ENCODE peak calls at places on chromosomes 11 and 22, in four cellular contexts. P is left ventricle myocardium inferior, L is GM12878, N is SK-N-SH. E is an unnamed sample.

GRCh38 chr22:20648306-20648903 is 125.5 kb upstream of the SERPIND1 start:
- DNase-seq in L (no peak), P (no peak), N (no peak), E (peak; percentile 47)

GRCh38 chr22:31508536-31508935 is 12.2 kb downstream of the SFI1 start:
- DNase-seq in N (no peak), L (no peak), P (no peak), E (no peak)

GRCh38 chr11:128582496-128583366 is 4.6 kb downstream of the ETS1 start:
- DNase-seq in N (no peak), L (no peak), P (no peak), E (no peak)

GRCh38 chr22:17772249-17772962 is 1.9 kb downstream of the BID start:
- DNase-seq in N (peak; percentile 87), L (no peak), P (no peak), E (no peak)

GRCh38 chr11:2743427-2744110 is 43.8 kb upstream of the KCNQ1OT1 start:
- DNase-seq in P (peak; percentile 10), N (no peak), L (no peak), E (no peak)

GRCh38 chr11:119694334-119694733 is 34.7 kb downstream of the NECTIN1 start:
- DNase-seq in L (no peak), P (no peak), N (no peak), E (no peak)

GRCh38 chr11:29272019-29272654 is 744.7 kb downstream of the KCNA4 start:
- DNase-seq in N (no peak), P (no peak), L (no peak), E (no peak)

GRCh38 chr11:17906436-17906835 is 106.4 kb downstream of the SERGEF start:
- DNase-seq in P (no peak), N (peak; percentile 62), L (no peak), E (no peak)

GRCh38 chr22:28254396-28254795 is 335.3 kb upstream of the PITPNB start:
- DNase-seq in L (no peak), P (no peak), N (no peak), E (no peak)

GRCh38 chr22:23812378-23812777 is 25.6 kb downstream of the SMARCB1 start:
- DNase-seq in N (no peak), L (no peak), P (no peak), E (no peak)

GRCh38 chr11:44814881-44815592 is 88.3 kb downstream of the TSPAN18 start:
- DNase-seq in L (no peak), N (no peak), P (no peak), E (no peak)

GRCh38 chr11:97557399-97557798 is 1167.6 kb downstream of the JRKL start:
- DNase-seq in L (no peak), P (no peak), N (peak; percentile 1), E (no peak)

GRCh38 chr11:78313898-78314297 is 103.7 kb downstream of the GAB2 start:
- DNase-seq in P (no peak), N (no peak), L (no peak), E (no peak)

GRCh38 chr22:47375621-47376321 is 613.3 kb downstream of the TBC1D22A start:
- DNase-seq in P (no peak), L (no peak), N (no peak), E (no peak)

GRCh38 chr11:95289378-95289777 is 58.4 kb upstream of the SESN3 start:
- DNase-seq in N (no peak), P (no peak), L (no peak), E (no peak)

GRCh38 chr11:44858796-44859527 is 91.7 kb downstream of the TP53I11 start:
- DNase-seq in L (no peak), P (no peak), N (no peak), E (no peak)

GRCh38 chr11:45021692-45022130 is 71.0 kb upstream of the TP53I11 start:
- DNase-seq in L (no peak), P (peak; percentile 84), N (peak; percentile 33), E (peak; percentile 94)

GRCh38 chr11:130802567-130802966 is 113.7 kb downstream of the SNX19 start:
- DNase-seq in P (no peak), N (no peak), L (no peak), E (peak; percentile 19)

GRCh38 chr11:130652671-130653335 is 204.4 kb downstream of the ADAMTS15 start:
- DNase-seq in N (no peak), P (peak; percentile 68), L (no peak), E (peak; percentile 94)

GRCh38 chr11:57597971-57598830 is 716 bp downstream of the SERPING1 start:
- DNase-seq in N (peak; percentile 90), P (peak; percentile 86), L (no peak), E (no peak)

GRCh38 chr11:16410479-16410878 is 54.1 kb upstream of the SOX6 start:
- DNase-seq in L (no peak), P (no peak), N (no peak), E (no peak)

GRCh38 chr22:30694171-30694637 is 470 bp upstream of the OSBP2 start:
- DNase-seq in P (peak; percentile 40), N (peak; percentile 84), L (no peak), E (no peak)

GRCh38 chr11:61133145-61133544 is 28.1 kb downstream of the VPS37C start:
- DNase-seq in L (no peak), P (no peak), N (no peak), E (no peak)

GRCh38 chr11:45457649-45458048 is 171.5 kb upstream of the SYT13 start:
- DNase-seq in N (no peak), P (no peak), L (no peak), E (no peak)

GRCh38 chr11:4025248-4025956 is 69.2 kb upstream of the RRM1 start:
- DNase-seq in L (no peak), N (peak; percentile 44), P (no peak), E (no peak)

GRCh38 chr22:47655930-47656329 is 893.5 kb downstream of the TBC1D22A start:
- DNase-seq in P (no peak), N (no peak), L (no peak), E (peak; percentile 24)

GRCh38 chr11:95279921-95280861 is 49.2 kb upstream of the SESN3 start:
- DNase-seq in P (no peak), L (no peak), N (peak; percentile 19), E (no peak)

GRCh38 chr11:15770798-15771414 is 585.4 kb downstream of the SOX6 start:
- DNase-seq in N (no peak), L (no peak), P (peak; percentile 27), E (no peak)

GRCh38 chr22:45779351-45779750 is 107.7 kb downstream of the ATXN10 start:
- DNase-seq in L (no peak), N (no peak), P (no peak), E (no peak)
- H3K4me1 ChIP-seq in L (peaks cover 42% of the 10 kb centered on the region), N (peaks cover 10% of the 10 kb centered on the region), P (peaks cover 18% of the 10 kb centered on the region), E (peaks cover 7% of the 10 kb centered on the region)

GRCh38 chr11:72682238-72682872 is 8.1 kb upstream of the PDE2A start:
- DNase-seq in N (no peak), L (no peak), P (no peak), E (no peak)
- TF ChIP-seq CTCF in N (no peak), L (no peak), P (no peak), E (no peak)

GRCh38 chr11:126518996-126519351 is 163.5 kb downstream of the ST3GAL4 start:
- DNase-seq in P (no peak), N (peak; percentile 59), L (no peak), E (no peak)
- H3K4me1 ChIP-seq in P (peaks cover 10% of the 10 kb centered on the region), N (no peaks in the 10 kb centered on the region), L (no peaks in the 10 kb centered on the region), E (no peaks in the 10 kb centered on the region)

GRCh38 chr22:21867528-21868266 is at the start of gene MAPK1:
- DNase-seq in P (peak; percentile 95), L (peak; percentile 97), N (peak; percentile 98), E (peak; percentile 98)
- TF ChIP-seq CTCF in P (peak; percentile 41), L (peak; percentile 16), N (peak; percentile 48), E (peak; percentile 41)

GRCh38 chr22:22714600-22715361 is 70.4 kb downstream of the GGTLC2 start:
- DNase-seq in L (peak; percentile 40), P (no peak), N (no peak), E (peak; percentile 68)

GRCh38 chr22:22717723-22718122 is 73.3 kb downstream of the GGTLC2 start:
- DNase-seq in N (no peak), P (no peak), L (no peak), E (peak; percentile 57)

GRCh38 chr22:22713416-22713815 is 69.0 kb downstream of the GGTLC2 start:
- DNase-seq in P (no peak), N (no peak), L (no peak), E (no peak)

GRCh38 chr22:22712666-22713365 is 68.4 kb downstream of the GGTLC2 start:
- DNase-seq in N (no peak), P (no peak), L (no peak), E (no peak)

DNA sequence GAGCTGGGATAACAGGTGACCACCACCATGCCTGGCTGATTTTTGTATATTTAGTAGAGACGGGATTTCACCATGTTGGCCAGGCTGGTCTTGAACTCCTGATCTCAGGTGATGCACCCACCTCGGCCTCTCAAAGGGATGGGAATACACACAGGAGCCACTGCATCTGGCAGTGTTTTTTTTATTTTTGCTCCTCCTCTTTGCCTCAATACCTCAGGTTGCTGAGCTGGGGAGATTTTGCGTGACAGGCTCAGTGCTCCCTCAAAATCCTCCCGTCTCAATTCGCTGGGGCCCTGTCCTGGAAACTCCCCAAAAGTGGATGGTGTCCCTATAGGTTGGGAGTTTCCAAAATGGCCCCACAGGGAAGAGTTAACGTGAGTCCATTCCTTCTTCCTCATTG is 71.7 kb downstream of the GGTLC2 start:
- DNase-seq in P (no peak), N (no peak), L (no peak), E (no peak)
- H3K4me1 ChIP-seq in P (no peaks in the 10 kb centered on the region), N (no peaks in the 10 kb centered on the region), L (peaks cover 17% of the 10 kb centered on the region), E (no peaks in the 10 kb centered on the region)

DNA sequence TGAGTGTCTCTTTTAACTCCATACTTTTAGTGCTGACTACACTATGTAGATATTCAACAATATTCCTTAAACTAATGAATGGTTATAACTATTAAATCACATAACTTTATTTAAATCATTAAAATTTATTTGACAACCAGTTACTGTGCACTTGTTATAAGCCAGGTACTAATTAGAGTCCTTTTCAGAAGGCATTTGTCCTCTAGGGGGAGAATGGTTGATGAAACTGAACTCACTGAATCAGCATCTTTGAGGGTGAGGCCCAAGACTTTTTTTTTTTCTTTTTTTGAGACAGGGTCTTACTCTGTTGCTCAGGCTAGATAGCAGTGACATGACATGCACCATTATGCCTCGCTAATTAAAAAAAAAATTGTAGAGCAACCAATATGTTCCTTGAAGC is 515.6 kb upstream of the CCDC90B start:
- DNase-seq in L (no peak), N (no peak), P (no peak), E (no peak)
- TF ChIP-seq CTCF in L (peak; percentile 25), N (peak; percentile 32), P (no peak), E (no peak)

GRCh38 chr11:64805481-64805880 is 2.5 kb upstream of the MAP4K2 start:
- DNase-seq in P (no peak), N (no peak), L (no peak), E (no peak)

GRCh38 chr11:64810891-64811272 is 531 bp upstream of the MEN1 start:
- DNase-seq in P (no peak), N (no peak), L (no peak), E (no peak)

GRCh38 chr11:64810271-64810890 is at the start of gene MEN1:
- DNase-seq in L (peak; percentile 55), P (peak; percentile 97), N (peak; percentile 97), E (peak; percentile 98)

GRCh38 chr11:64813826-64814225 is 3.5 kb upstream of the MEN1 start:
- DNase-seq in N (no peak), P (no peak), L (no peak), E (no peak)

DNA sequence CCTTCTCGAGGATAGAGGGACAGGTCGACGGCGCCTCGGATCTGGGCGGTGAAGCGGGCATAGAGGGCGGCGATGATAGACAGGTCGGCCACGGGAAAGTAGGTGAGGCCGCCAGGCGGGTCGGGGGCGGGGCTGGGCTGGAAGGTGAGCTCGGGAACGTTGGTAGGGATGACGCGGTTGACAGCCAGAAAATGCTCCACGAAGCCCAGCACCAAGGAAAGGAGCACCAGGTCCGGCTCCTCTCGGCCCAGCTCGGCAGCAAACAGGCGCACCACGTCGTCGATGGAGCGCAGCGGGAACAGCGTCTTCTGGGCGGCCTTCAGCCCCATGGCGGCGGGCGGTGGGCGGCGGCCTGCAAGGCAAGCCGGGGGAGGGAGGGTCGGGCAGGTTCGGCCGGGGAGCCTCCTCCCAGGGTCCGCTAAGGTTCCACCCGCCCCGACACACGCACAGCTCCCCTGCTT is 540 bp downstream of the MEN1 start:
- DNase-seq in P (no peak), L (no peak), N (peak; percentile 81), E (no peak)
- H3K4me1 ChIP-seq in P (peaks cover 13% of the 10 kb centered on the region), L (peaks cover 18% of the 10 kb centered on the region), N (peaks cover 8% of the 10 kb centered on the region), E (peaks cover 32% of the 10 kb centered on the region)